ENCODE peak calls at places on chromosomes 7 and 10, in eight cellular contexts. P is epithelial cell of esophagus; G is neuronal stem cell; T is ascending aorta; S is Peyer's patch; K is tibial nerve; M is CD4-positive, CD25-positive, alpha-beta regulatory T cell; W is neural progenitor cell. D is an unnamed sample.

GRCh38 chr10:120542591-120542990 is 85.6 kb downstream of the PLPP4 start:
- DNase-seq in S (no peak), T (no peak), M (no peak), P (no peak), W (no peak), K (no peak), G (no peak), D (no peak)

GRCh38 chr7:69907720-69908119 is 309.4 kb downstream of the AUTS2 start:
- DNase-seq in K (no peak), P (no peak), W (no peak), T (no peak), G (no peak), S (no peak), M (no peak), D (no peak)

GRCh38 chr10:72009430-72010081 is 45.4 kb downstream of the CHST3 start:
- DNase-seq in W (peak; percentile 57), M (no peak), K (peak; percentile 74), G (peak; percentile 27), P (peak; percentile 88), S (peak; percentile 83), T (peak; percentile 99), D (no peak)

GRCh38 chr10:90847436-90847835 is 10.4 kb downstream of the HTR7 start:
- DNase-seq in M (no peak), P (peak; percentile 89), W (no peak), K (no peak), T (no peak), G (no peak), S (no peak), D (no peak)

GRCh38 chr7:133723044-133723443 is 404.1 kb upstream of the LRGUK start:
- DNase-seq in S (no peak), G (no peak), P (no peak), T (no peak), W (no peak), K (no peak), M (no peak), D (no peak)

GRCh38 chr10:111706331-111706730 is 477.2 kb downstream of the GPAM start:
- DNase-seq in K (no peak), T (no peak), P (no peak), G (no peak), M (no peak), S (no peak), W (no peak), D (no peak)

GRCh38 chr7:300048-300447 is 10.1 kb downstream of the FOXL3 start:
- DNase-seq in T (no peak), M (no peak), G (no peak), P (no peak), W (no peak), S (no peak), K (no peak), D (no peak)

GRCh38 chr7:17274551-17275245 is 23.8 kb upstream of the AHR start:
- DNase-seq in W (no peak), T (no peak), K (no peak), S (no peak), P (peak; percentile 38), G (no peak), M (no peak), D (no peak)

GRCh38 chr10:47099445-47099844 is 188.2 kb downstream of the PTPN20 start:
- DNase-seq in K (no peak), P (no peak), T (peak; percentile 28), W (no peak), M (no peak), S (no peak), G (no peak), D (no peak)

GRCh38 chr7:156875766-156876165 is 17.2 kb downstream of the LMBR1 start:
- DNase-seq in T (no peak), G (no peak), W (no peak), K (no peak), S (no peak), M (no peak), P (no peak), D (no peak)

GRCh38 chr10:43160067-43160918 is 22.0 kb downstream of the CSGALNACT2 start:
- DNase-seq in T (no peak), S (no peak), G (no peak), W (no peak), K (no peak), M (no peak), P (peak; percentile 86), D (no peak)

GRCh38 chr7:44750921-44751571 is 2.4 kb downstream of the ZMIZ2 start:
- DNase-seq in W (no peak), K (no peak), S (peak; percentile 65), T (no peak), M (no peak), G (no peak), P (no peak), D (no peak)

GRCh38 chr7:30817060-30817770 is 46.0 kb downstream of the MINDY4 start:
- DNase-seq in G (no peak), K (no peak), P (peak; percentile 61), M (no peak), S (no peak), T (peak; percentile 69), W (no peak), D (no peak)

GRCh38 chr10:17617031-17617911 is at the start of gene HACD1:
- DNase-seq in P (peak; percentile 87), G (peak; percentile 80), W (peak; percentile 87), T (peak; percentile 86), K (no peak), S (peak; percentile 75), M (peak; percentile 62), D (no peak)

GRCh38 chr10:84613336-84614021 is 285.1 kb downstream of the CCSER2 start:
- DNase-seq in W (peak; percentile 86), T (no peak), K (no peak), G (peak; percentile 63), P (peak; percentile 86), S (no peak), M (no peak), D (no peak)

GRCh38 chr10:127903789-127904188 is 3.1 kb upstream of the PTPRE start:
- DNase-seq in T (no peak), M (no peak), P (no peak), S (no peak), K (no peak), G (no peak), W (no peak), D (no peak)

GRCh38 chr10:22619111-22619510 is 95.3 kb downstream of the PIP4K2A start:
- DNase-seq in W (no peak), M (no peak), S (no peak), P (no peak), G (no peak), K (no peak), T (no peak), D (no peak)

GRCh38 chr10:88759366-88760101 is at the start of gene LIPN:
- DNase-seq in S (no peak), W (no peak), K (no peak), T (no peak), G (no peak), P (peak; percentile 94), M (peak; percentile 6), D (no peak)

GRCh38 chr7:93238748-93239147 is 6.6 kb downstream of the VPS50 start:
- DNase-seq in S (no peak), T (no peak), P (no peak), M (no peak), W (no peak), G (no peak), K (no peak), D (no peak)

GRCh38 chr10:14953452-14954000 is 370 bp downstream of the DCLRE1C start:
- DNase-seq in P (peak; percentile 51), M (peak; percentile 15), G (no peak), W (peak; percentile 66), S (peak; percentile 71), K (peak; percentile 28), T (peak; percentile 84), D (peak; percentile 60)

GRCh38 chr7:138893258-138893657 is 87.9 kb downstream of the KIAA1549 start:
- DNase-seq in T (no peak), P (no peak), K (no peak), W (no peak), M (no peak), G (no peak), S (no peak), D (no peak)

GRCh38 chr10:132410779-132411532 is 14.0 kb downstream of the PWWP2B start:
- DNase-seq in M (no peak), G (no peak), P (no peak), S (no peak), W (no peak), T (no peak), K (no peak), D (no peak)

GRCh38 chr10:132410056-132410778 is 13.2 kb downstream of the PWWP2B start:
- DNase-seq in G (no peak), P (no peak), K (no peak), T (no peak), W (no peak), S (no peak), M (no peak), D (no peak)

GRCh38 chr10:132412316-132413192 is 15.6 kb downstream of the PWWP2B start:
- DNase-seq in T (no peak), P (peak; percentile 37), G (no peak), W (no peak), S (no peak), M (no peak), K (no peak), D (no peak)

GRCh38 chr10:132413226-132414205 is 16.5 kb downstream of the PWWP2B start:
- DNase-seq in P (peak; percentile 39), S (no peak), M (no peak), T (no peak), W (no peak), G (no peak), K (no peak), D (no peak)

GRCh38 chr10:132411561-132412253 is 14.7 kb downstream of the PWWP2B start:
- DNase-seq in T (no peak), M (no peak), S (no peak), W (no peak), K (no peak), P (peak; percentile 28), G (no peak), D (no peak)
- H3K4me3 ChIP-seq in T (no peak overlapping the region), M (no peak overlapping the region), S (peak overlapping the region; percentile 1), W (no peak overlapping the region), K (no peak overlapping the region), P (no peak overlapping the region), G (no peak overlapping the region), D (peak overlapping the region; percentile 4)

GRCh38 chr10:932589-932988 is 1.1 kb upstream of the LARP4B start:
- DNase-seq in K (no peak), M (no peak), G (no peak), P (no peak), W (no peak), T (no peak), S (peak; percentile 51), D (no peak)
- H3K4me3 ChIP-seq in K (peak overlapping the region; percentile 70), M (no peak overlapping the region), G (no peak overlapping the region), P (no peak overlapping the region), W (peak overlapping the region; percentile 61), T (peak overlapping the region; percentile 98), S (peak overlapping the region; percentile 86), D (peak overlapping the region; percentile 92)

GRCh38 chr10:30782543-30783461 is 153.2 kb upstream of the LYZL2 start:
- DNase-seq in W (no peak), T (no peak), K (no peak), S (no peak), M (peak; percentile 3), G (no peak), P (no peak), D (no peak)
- H3K4me3 ChIP-seq in W (no peak overlapping the region), T (no peak overlapping the region), K (no peak overlapping the region), S (no peak overlapping the region), M (no peak overlapping the region), G (no peak overlapping the region), P (no peak overlapping the region), D (no peak overlapping the region)

DNA sequence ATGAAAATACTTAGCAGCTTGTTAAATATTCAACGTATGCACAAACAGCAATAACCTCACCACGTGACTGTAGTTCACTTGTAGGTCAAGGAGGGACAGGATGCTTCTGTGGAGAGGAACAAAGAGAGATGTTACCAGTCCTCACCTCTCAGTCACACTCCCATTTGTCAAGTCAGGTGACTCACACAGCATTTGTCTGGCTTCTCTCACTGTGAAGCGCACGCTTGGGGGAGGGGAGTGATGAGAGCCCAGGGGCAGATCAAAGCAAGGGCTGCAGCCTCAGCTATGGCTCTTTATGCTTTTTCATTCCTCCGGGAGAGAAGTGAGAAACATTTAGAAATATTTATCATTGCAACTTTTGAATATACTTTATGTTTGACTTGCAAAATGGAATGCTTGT is 2.9 kb upstream of the RBM20 start:
- DNase-seq in G (no peak), S (no peak), P (peak; percentile 65), K (no peak), M (peak; percentile 17), W (peak; percentile 79), T (no peak), D (no peak)
- H3K4me3 ChIP-seq in G (no peak overlapping the region), S (no peak overlapping the region), P (no peak overlapping the region), K (no peak overlapping the region), M (no peak overlapping the region), W (no peak overlapping the region), T (no peak overlapping the region), D (no peak overlapping the region)

D was measured in esophagus squamous epithelium.